ENCODE peak calls at places on chromosomes 11 and 22, in eight cellular contexts. One of them, this sample, is unnamed.

GRCh38 chr22:24810043-24810749 is 4.2 kb downstream of the SGSM1 start:
- DNase-seq in bronchial epithelial cell: no peak
- DNase-seq in Calu3: no peak
- DNase-seq in esophagus muscularis mucosa: no peak
- DNase-seq in sigmoid colon: peak
- DNase-seq in left ventricle myocardium inferior: no peak
- DNase-seq in fibroblast of mammary gland: no peak
- DNase-seq in GM13976: no peak
- DNase-seq in this sample: no peak

GRCh38 chr11:43738600-43739409 is 58.3 kb downstream of the HSD17B12 start:
- DNase-seq in bronchial epithelial cell: peak
- DNase-seq in Calu3: peak
- DNase-seq in esophagus muscularis mucosa: no peak
- DNase-seq in sigmoid colon: no peak
- DNase-seq in left ventricle myocardium inferior: no peak
- DNase-seq in fibroblast of mammary gland: peak
- DNase-seq in GM13976: no peak
- DNase-seq in this sample: no peak

GRCh38 chr22:50701428-50702154 is 29.0 kb downstream of the SHANK3 start:
- DNase-seq in bronchial epithelial cell: no peak
- DNase-seq in Calu3: no peak
- DNase-seq in esophagus muscularis mucosa: no peak
- DNase-seq in sigmoid colon: peak
- DNase-seq in left ventricle myocardium inferior: no peak
- DNase-seq in fibroblast of mammary gland: no peak
- DNase-seq in GM13976: no peak
- DNase-seq in this sample: no peak

GRCh38 chr11:82865841-82866240 is 34.4 kb downstream of the PRCP start:
- DNase-seq in bronchial epithelial cell: no peak
- DNase-seq in Calu3: no peak
- DNase-seq in esophagus muscularis mucosa: no peak
- DNase-seq in sigmoid colon: no peak
- DNase-seq in left ventricle myocardium inferior: no peak
- DNase-seq in fibroblast of mammary gland: peak
- DNase-seq in GM13976: no peak
- DNase-seq in this sample: no peak

GRCh38 chr11:99370557-99371200 is 349.9 kb downstream of the CNTN5 start:
- DNase-seq in bronchial epithelial cell: peak
- DNase-seq in Calu3: peak
- DNase-seq in esophagus muscularis mucosa: no peak
- DNase-seq in sigmoid colon: no peak
- DNase-seq in left ventricle myocardium inferior: peak
- DNase-seq in fibroblast of mammary gland: peak
- DNase-seq in GM13976: no peak
- DNase-seq in this sample: no peak

GRCh38 chr11:130144721-130145327 is 14.8 kb upstream of the ST14 start:
- DNase-seq in bronchial epithelial cell: no peak
- DNase-seq in Calu3: no peak
- DNase-seq in esophagus muscularis mucosa: no peak
- DNase-seq in sigmoid colon: no peak
- DNase-seq in left ventricle myocardium inferior: no peak
- DNase-seq in fibroblast of mammary gland: no peak
- DNase-seq in GM13976: no peak
- DNase-seq in this sample: no peak

GRCh38 chr11:22539851-22540376 is 85.7 kb downstream of the FANCF start:
- DNase-seq in bronchial epithelial cell: peak
- DNase-seq in Calu3: peak
- DNase-seq in esophagus muscularis mucosa: no peak
- DNase-seq in sigmoid colon: no peak
- DNase-seq in left ventricle myocardium inferior: no peak
- DNase-seq in fibroblast of mammary gland: peak
- DNase-seq in GM13976: no peak
- DNase-seq in this sample: no peak

GRCh38 chr11:72940417-72940816 is 126.2 kb downstream of the ATG16L2 start:
- DNase-seq in bronchial epithelial cell: no peak
- DNase-seq in Calu3: no peak
- DNase-seq in esophagus muscularis mucosa: no peak
- DNase-seq in sigmoid colon: no peak
- DNase-seq in left ventricle myocardium inferior: peak
- DNase-seq in fibroblast of mammary gland: no peak
- DNase-seq in GM13976: no peak
- DNase-seq in this sample: no peak

GRCh38 chr22:37607010-37607911 is 1.4 kb upstream of the GGA1 start:
- DNase-seq in bronchial epithelial cell: peak
- DNase-seq in Calu3: peak
- DNase-seq in esophagus muscularis mucosa: peak
- DNase-seq in sigmoid colon: peak
- DNase-seq in left ventricle myocardium inferior: peak
- DNase-seq in fibroblast of mammary gland: peak
- DNase-seq in GM13976: peak
- DNase-seq in this sample: peak

GRCh38 chr22:43110927-43111623 is 525 bp downstream of the BIK start:
- DNase-seq in bronchial epithelial cell: no peak
- DNase-seq in Calu3: peak
- DNase-seq in esophagus muscularis mucosa: no peak
- DNase-seq in sigmoid colon: no peak
- DNase-seq in left ventricle myocardium inferior: no peak
- DNase-seq in fibroblast of mammary gland: no peak
- DNase-seq in GM13976: peak
- DNase-seq in this sample: peak

GRCh38 chr11:122601131-122602125 is 54.1 kb upstream of the UBASH3B start:
- DNase-seq in bronchial epithelial cell: peak
- DNase-seq in Calu3: no peak
- DNase-seq in esophagus muscularis mucosa: no peak
- DNase-seq in sigmoid colon: no peak
- DNase-seq in left ventricle myocardium inferior: no peak
- DNase-seq in fibroblast of mammary gland: peak
- DNase-seq in GM13976: no peak
- DNase-seq in this sample: no peak

GRCh38 chr22:50247748-50248147 is 2.9 kb upstream of the TUBGCP6 start:
- DNase-seq in bronchial epithelial cell: peak
- DNase-seq in Calu3: no peak
- DNase-seq in esophagus muscularis mucosa: no peak
- DNase-seq in sigmoid colon: no peak
- DNase-seq in left ventricle myocardium inferior: no peak
- DNase-seq in fibroblast of mammary gland: peak
- DNase-seq in GM13976: peak
- DNase-seq in this sample: peak

GRCh38 chr22:31938258-31938657 is 6.1 kb upstream of the YWHAH start:
- DNase-seq in bronchial epithelial cell: no peak
- DNase-seq in Calu3: no peak
- DNase-seq in esophagus muscularis mucosa: no peak
- DNase-seq in sigmoid colon: no peak
- DNase-seq in left ventricle myocardium inferior: no peak
- DNase-seq in fibroblast of mammary gland: no peak
- DNase-seq in GM13976: no peak
- DNase-seq in this sample: no peak

GRCh38 chr22:30396871-30397655 is at the start of gene SEC14L2:
- DNase-seq in bronchial epithelial cell: peak
- DNase-seq in Calu3: peak
- DNase-seq in esophagus muscularis mucosa: no peak
- DNase-seq in sigmoid colon: peak
- DNase-seq in left ventricle myocardium inferior: peak
- DNase-seq in fibroblast of mammary gland: peak
- DNase-seq in GM13976: peak
- DNase-seq in this sample: peak

DNA sequence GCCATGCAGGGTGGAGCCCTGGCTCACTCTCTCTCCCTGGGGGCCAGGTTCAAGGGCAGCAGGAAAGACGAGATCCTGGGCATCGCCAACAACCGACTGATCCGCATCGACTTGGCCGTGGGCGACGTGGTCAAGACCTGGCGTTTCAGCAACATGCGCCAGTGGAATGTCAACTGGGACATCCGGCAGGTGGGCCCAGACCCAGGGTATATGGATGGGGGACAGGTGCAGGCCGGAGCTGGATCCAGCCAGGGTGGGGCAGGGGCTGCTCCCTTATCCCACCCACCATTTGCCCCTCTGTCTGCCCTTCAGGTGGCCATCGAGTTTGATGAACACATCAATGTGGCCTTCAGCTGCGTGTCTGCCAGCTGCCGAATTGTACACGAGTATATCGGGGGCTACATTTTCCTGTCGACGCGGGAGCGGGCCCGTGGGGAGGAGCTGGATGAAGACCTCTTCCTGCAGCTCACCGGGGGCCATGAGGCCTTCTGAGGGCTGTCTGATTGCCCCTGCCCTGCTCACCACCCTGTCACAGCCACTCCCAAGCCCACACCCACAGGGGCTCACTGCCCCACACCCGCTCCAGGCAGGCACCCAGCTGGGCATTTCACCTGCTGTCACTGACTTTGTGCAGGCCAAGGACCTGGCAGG is 2.9 kb downstream of the TRPT1 start:
- DNase-seq in bronchial epithelial cell: no peak
- DNase-seq in Calu3: no peak
- DNase-seq in esophagus muscularis mucosa: no peak
- DNase-seq in sigmoid colon: peak
- DNase-seq in left ventricle myocardium inferior: no peak
- DNase-seq in fibroblast of mammary gland: no peak
- DNase-seq in GM13976: no peak
- DNase-seq in this sample: no peak
- TF ChIP-seq CTCF in bronchial epithelial cell: no peak
- TF ChIP-seq CTCF in Calu3: no peak
- TF ChIP-seq CTCF in esophagus muscularis mucosa: no peak
- TF ChIP-seq CTCF in sigmoid colon: no peak
- TF ChIP-seq CTCF in left ventricle myocardium inferior: no peak
- TF ChIP-seq CTCF in fibroblast of mammary gland: no peak
- TF ChIP-seq CTCF in GM13976: no peak
- TF ChIP-seq CTCF in this sample: no peak

GRCh38 chr11:114026355-114026754 is 33.2 kb upstream of the ZBTB16 start:
- DNase-seq in bronchial epithelial cell: peak
- DNase-seq in Calu3: no peak
- DNase-seq in esophagus muscularis mucosa: no peak
- DNase-seq in sigmoid colon: no peak
- DNase-seq in left ventricle myocardium inferior: no peak
- DNase-seq in fibroblast of mammary gland: peak
- DNase-seq in GM13976: no peak
- DNase-seq in this sample: no peak

GRCh38 chr11:114031599-114032320 is 27.8 kb upstream of the ZBTB16 start:
- DNase-seq in bronchial epithelial cell: no peak
- DNase-seq in Calu3: no peak
- DNase-seq in esophagus muscularis mucosa: no peak
- DNase-seq in sigmoid colon: no peak
- DNase-seq in left ventricle myocardium inferior: no peak
- DNase-seq in fibroblast of mammary gland: no peak
- DNase-seq in GM13976: no peak
- DNase-seq in this sample: no peak

GRCh38 chr11:114027396-114027795 is 32.1 kb upstream of the ZBTB16 start:
- DNase-seq in bronchial epithelial cell: no peak
- DNase-seq in Calu3: no peak
- DNase-seq in esophagus muscularis mucosa: no peak
- DNase-seq in sigmoid colon: peak
- DNase-seq in left ventricle myocardium inferior: no peak
- DNase-seq in fibroblast of mammary gland: no peak
- DNase-seq in GM13976: no peak
- DNase-seq in this sample: no peak

GRCh38 chr11:114025329-114025907 is 34.1 kb upstream of the ZBTB16 start:
- DNase-seq in bronchial epithelial cell: no peak
- DNase-seq in Calu3: no peak
- DNase-seq in esophagus muscularis mucosa: no peak
- DNase-seq in sigmoid colon: no peak
- DNase-seq in left ventricle myocardium inferior: no peak
- DNase-seq in fibroblast of mammary gland: no peak
- DNase-seq in GM13976: no peak
- DNase-seq in this sample: no peak

GRCh38 chr11:114027941-114028340 is 31.6 kb upstream of the ZBTB16 start:
- DNase-seq in bronchial epithelial cell: no peak
- DNase-seq in Calu3: no peak
- DNase-seq in esophagus muscularis mucosa: no peak
- DNase-seq in sigmoid colon: no peak
- DNase-seq in left ventricle myocardium inferior: no peak
- DNase-seq in fibroblast of mammary gland: peak
- DNase-seq in GM13976: no peak
- DNase-seq in this sample: no peak
- TF ChIP-seq CTCF in bronchial epithelial cell: no peak
- TF ChIP-seq CTCF in Calu3: no peak
- TF ChIP-seq CTCF in esophagus muscularis mucosa: no peak
- TF ChIP-seq CTCF in sigmoid colon: peak
- TF ChIP-seq CTCF in left ventricle myocardium inferior: peak
- TF ChIP-seq CTCF in fibroblast of mammary gland: peak
- TF ChIP-seq CTCF in GM13976: no peak
- TF ChIP-seq CTCF in this sample: no peak

DNA sequence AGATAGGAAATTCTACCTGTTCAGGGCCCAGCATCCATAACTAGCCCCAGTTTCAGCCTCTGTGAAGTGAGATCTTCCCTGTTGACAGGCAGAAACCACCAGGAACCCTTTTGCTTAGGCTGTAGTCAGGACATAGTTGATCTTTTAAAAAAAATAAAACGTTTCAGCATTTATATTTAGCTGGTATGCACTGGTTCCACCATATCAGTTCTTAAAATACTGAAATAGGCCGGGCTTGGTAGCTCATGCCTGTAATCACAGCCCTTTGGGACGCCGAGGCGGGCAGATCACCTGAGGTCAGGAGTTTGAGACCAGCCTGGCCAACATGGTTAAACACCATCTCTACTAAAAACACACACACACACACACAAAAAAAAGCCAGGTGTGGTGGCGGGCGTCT is 35.3 kb downstream of the GALNT18 start:
- DNase-seq in bronchial epithelial cell: no peak
- DNase-seq in Calu3: no peak
- DNase-seq in esophagus muscularis mucosa: peak
- DNase-seq in sigmoid colon: no peak
- DNase-seq in left ventricle myocardium inferior: no peak
- DNase-seq in fibroblast of mammary gland: no peak
- DNase-seq in GM13976: no peak
- DNase-seq in this sample: no peak
- TF ChIP-seq CTCF in bronchial epithelial cell: no peak
- TF ChIP-seq CTCF in Calu3: no peak
- TF ChIP-seq CTCF in esophagus muscularis mucosa: no peak
- TF ChIP-seq CTCF in sigmoid colon: no peak
- TF ChIP-seq CTCF in left ventricle myocardium inferior: no peak
- TF ChIP-seq CTCF in fibroblast of mammary gland: no peak
- TF ChIP-seq CTCF in GM13976: no peak
- TF ChIP-seq CTCF in this sample: no peak

GRCh38 chr11:3169952-3170755 is 5.0 kb upstream of the OSBPL5 start:
- DNase-seq in bronchial epithelial cell: peak
- DNase-seq in Calu3: no peak
- DNase-seq in esophagus muscularis mucosa: no peak
- DNase-seq in sigmoid colon: no peak
- DNase-seq in left ventricle myocardium inferior: no peak
- DNase-seq in fibroblast of mammary gland: peak
- DNase-seq in GM13976: no peak
- DNase-seq in this sample: no peak
- TF ChIP-seq CTCF in bronchial epithelial cell: no peak
- TF ChIP-seq CTCF in Calu3: no peak
- TF ChIP-seq CTCF in esophagus muscularis mucosa: no peak
- TF ChIP-seq CTCF in sigmoid colon: no peak
- TF ChIP-seq CTCF in left ventricle myocardium inferior: no peak
- TF ChIP-seq CTCF in fibroblast of mammary gland: no peak
- TF ChIP-seq CTCF in GM13976: no peak
- TF ChIP-seq CTCF in this sample: no peak

This sample was measured in GM20000.